ENCODE peak calls at places on chromosome 9, in six cellular contexts. J is lower lobe of right lung, T is AG10803, O is body of pancreas, M is choroid plexus epithelial cell, X is stomach. R is an unnamed sample.

GRCh38 chr9:35579130-35579529 is 25.9 kb upstream of the TESK1 start:
- DNase-seq in O (no peak), X (no peak), J (no peak), M (no peak), T (no peak), R (no peak)

GRCh38 chr9:85408494-85408893 is 333.3 kb downstream of the AGTPBP1 start:
- DNase-seq in J (no peak), O (no peak), M (no peak), T (no peak), X (no peak), R (no peak)

GRCh38 chr9:83511051-83511450 is 27.1 kb downstream of the FRMD3 start:
- DNase-seq in T (peak), O (no peak), X (no peak), M (peak), J (no peak), R (no peak)

GRCh38 chr9:35935755-35936509 is 22.0 kb downstream of the OR2S2 start:
- DNase-seq in T (peak), O (no peak), M (peak), X (no peak), J (no peak), R (no peak)

GRCh38 chr9:21454149-21454548 is 13.9 kb downstream of the IFNA1 start:
- DNase-seq in M (peak), T (peak), O (no peak), X (no peak), J (no peak), R (no peak)

GRCh38 chr9:3473402-3473801 is 52.4 kb downstream of the RFX3 start:
- DNase-seq in J (no peak), O (no peak), X (no peak), T (no peak), M (no peak), R (no peak)

GRCh38 chr9:15187589-15187988 is 119.4 kb downstream of the TTC39B start:
- DNase-seq in T (no peak), O (no peak), M (no peak), J (no peak), X (no peak), R (no peak)

GRCh38 chr9:70603020-70603411 is 188.6 kb upstream of the KLF9 start:
- DNase-seq in M (no peak), T (no peak), J (no peak), O (no peak), X (no peak), R (no peak)

GRCh38 chr9:121593066-121593465 is 58.4 kb upstream of the DAB2IP start:
- DNase-seq in T (peak), J (no peak), O (no peak), X (no peak), M (no peak), R (no peak)

GRCh38 chr9:120915854-120916495 is 10.6 kb downstream of the TRAF1 start:
- DNase-seq in T (no peak), X (no peak), O (no peak), J (no peak), M (no peak), R (no peak)

GRCh38 chr9:37405764-37406380 is 16.6 kb upstream of the GRHPR start:
- DNase-seq in J (no peak), O (no peak), M (no peak), T (peak), X (no peak), R (no peak)

GRCh38 chr9:18543406-18543965 is 69.5 kb downstream of the ADAMTSL1 start:
- DNase-seq in M (peak), T (peak), X (no peak), J (no peak), O (no peak), R (no peak)

GRCh38 chr9:100350188-100350587 is 2.6 kb downstream of the TEX10 start:
- DNase-seq in J (no peak), O (no peak), X (no peak), T (no peak), M (peak), R (no peak)

GRCh38 chr9:33132249-33132772 is 34.8 kb downstream of the B4GALT1 start:
- DNase-seq in O (no peak), J (no peak), T (peak), X (no peak), M (peak), R (no peak)

GRCh38 chr9:96022445-96023031 is 147.0 kb downstream of the ERCC6L2 start:
- DNase-seq in X (no peak), M (no peak), T (no peak), J (peak), O (no peak), R (no peak)

GRCh38 chr9:113985968-113986585 is 92.0 kb downstream of the AMBP start:
- DNase-seq in M (peak), T (no peak), J (no peak), O (no peak), X (no peak), R (no peak)

GRCh38 chr9:89052470-89053097 is 61.3 kb downstream of the S1PR3 start:
- DNase-seq in J (no peak), M (no peak), T (no peak), X (no peak), O (no peak), R (no peak)

GRCh38 chr9:31013371-31013770 is 1371.1 kb upstream of the ACO1 start:
- DNase-seq in J (no peak), X (no peak), M (no peak), T (no peak), O (no peak), R (no peak)

GRCh38 chr9:110769667-110770066 is 101.1 kb downstream of the MUSK start:
- DNase-seq in T (peak), M (peak), J (no peak), X (no peak), O (no peak), R (no peak)

GRCh38 chr9:81420024-81420423 is 269.3 kb downstream of the TLE1 start:
- DNase-seq in J (no peak), M (no peak), X (no peak), O (no peak), T (no peak), R (no peak)
- TF ChIP-seq CTCF in J (no peak), M (no peak), X (no peak), O (no peak), T (no peak), R (no peak)

GRCh38 chr9:79273311-79273710 is 298.5 kb upstream of the TLE4 start:
- DNase-seq in J (no peak), M (no peak), T (no peak), O (no peak), X (no peak), R (no peak)

GRCh38 chr9:79280691-79281090 is 291.1 kb upstream of the TLE4 start:
- DNase-seq in M (no peak), O (no peak), X (no peak), T (no peak), J (no peak), R (no peak)

GRCh38 chr9:79279356-79279755 is 292.4 kb upstream of the TLE4 start:
- DNase-seq in O (no peak), T (no peak), M (no peak), J (no peak), X (no peak), R (no peak)

DNA sequence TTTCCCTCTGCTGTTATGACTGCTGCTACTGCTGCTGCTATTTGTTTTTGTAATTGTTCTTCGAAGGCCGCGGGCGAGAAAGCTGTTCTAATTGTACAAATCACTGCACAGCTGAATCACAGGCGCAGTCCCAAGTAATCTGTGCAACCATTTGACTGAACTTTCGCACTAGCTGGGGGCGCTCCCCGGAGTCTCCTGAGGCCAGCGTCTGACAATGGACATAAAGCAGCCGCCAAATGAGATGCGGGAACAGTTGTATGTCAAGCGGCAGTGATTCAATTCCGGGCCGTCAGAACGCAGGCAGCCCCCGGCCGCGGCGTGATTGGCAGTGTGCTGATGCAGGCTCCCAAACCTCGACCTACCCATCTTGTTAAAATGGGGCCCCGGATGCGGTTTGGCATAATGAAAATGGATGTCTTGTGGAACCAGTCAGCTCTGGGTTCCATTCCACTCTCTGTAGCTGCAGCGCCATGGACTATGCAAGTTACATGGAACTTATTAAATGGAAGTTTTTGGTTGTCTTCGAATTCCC is 293.8 kb upstream of the TLE4 start:
- DNase-seq in T (no peak), J (no peak), X (no peak), O (no peak), M (no peak), R (no peak)
- TF ChIP-seq CTCF in T (no peak), J (no peak), X (no peak), O (no peak), M (no peak), R (no peak)

DNA sequence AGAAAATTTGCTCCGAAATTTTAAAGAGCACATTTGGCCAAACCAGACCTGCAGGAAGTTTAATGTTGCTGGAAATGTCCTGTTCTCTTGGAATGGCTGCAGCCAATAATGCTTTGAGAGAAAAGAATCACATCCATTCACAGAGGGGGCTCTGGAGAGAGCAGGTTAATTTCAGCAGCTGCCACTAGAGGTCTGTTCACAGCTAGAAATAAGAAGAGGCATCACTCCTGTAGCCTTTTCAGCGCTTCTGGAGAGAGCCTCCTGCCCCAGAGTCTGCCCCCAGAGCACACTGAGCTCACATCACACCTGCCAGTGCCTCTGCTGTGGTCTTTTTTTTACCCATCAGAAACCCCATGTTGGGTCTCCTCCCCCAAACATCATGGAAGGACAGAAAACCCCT is 124.8 kb upstream of the RAD23B start:
- DNase-seq in X (no peak), J (no peak), M (peak), O (no peak), T (peak), R (peak)
- TF ChIP-seq CTCF in X (no peak), J (no peak), M (peak), O (peak), T (peak), R (no peak)

GRCh38 chr9:133396952-133397351 is 20.8 kb downstream of the STKLD1 start:
- DNase-seq in X (no peak), M (peak), J (no peak), T (no peak), O (no peak), R (no peak)
- TF ChIP-seq CTCF in X (no peak), M (peak), J (peak), T (peak), O (no peak), R (no peak)

DNA sequence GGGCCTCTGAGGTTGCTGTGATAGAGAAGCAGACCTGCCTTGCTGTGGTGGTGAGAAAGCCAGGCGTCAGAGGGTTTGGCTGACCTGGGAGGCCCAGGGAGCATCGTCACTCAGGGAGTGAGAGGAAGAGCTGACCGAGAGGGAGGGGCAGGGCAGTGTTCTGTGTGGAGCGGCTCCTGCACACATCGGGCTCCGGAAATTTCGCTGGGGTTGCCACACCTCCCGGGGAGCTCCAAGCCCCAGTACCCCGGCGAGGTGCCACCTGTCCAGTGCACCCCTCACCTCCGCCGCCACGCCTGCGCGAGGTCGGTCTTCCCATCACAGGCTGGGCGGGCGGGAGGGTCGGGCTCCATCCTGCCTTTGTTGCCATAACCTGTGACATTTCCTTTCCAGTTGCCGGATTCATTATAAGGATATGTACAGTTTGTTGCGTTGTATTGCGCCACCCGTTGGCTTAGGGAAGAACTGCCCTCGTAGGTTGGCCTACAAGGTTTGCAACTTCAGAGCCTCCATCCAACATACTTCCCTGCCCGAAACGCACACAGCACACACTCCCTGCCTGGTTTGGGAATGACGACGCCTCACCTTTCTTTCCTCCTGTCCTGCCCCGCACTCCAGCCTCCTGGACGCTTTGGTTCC is 223.2 kb downstream of the CACNA1B start:
- DNase-seq in O (no peak), X (peak), J (peak), T (no peak), M (no peak), R (no peak)
- TF ChIP-seq CTCF in O (no peak), X (no peak), J (no peak), T (no peak), M (no peak), R (no peak)

DNA sequence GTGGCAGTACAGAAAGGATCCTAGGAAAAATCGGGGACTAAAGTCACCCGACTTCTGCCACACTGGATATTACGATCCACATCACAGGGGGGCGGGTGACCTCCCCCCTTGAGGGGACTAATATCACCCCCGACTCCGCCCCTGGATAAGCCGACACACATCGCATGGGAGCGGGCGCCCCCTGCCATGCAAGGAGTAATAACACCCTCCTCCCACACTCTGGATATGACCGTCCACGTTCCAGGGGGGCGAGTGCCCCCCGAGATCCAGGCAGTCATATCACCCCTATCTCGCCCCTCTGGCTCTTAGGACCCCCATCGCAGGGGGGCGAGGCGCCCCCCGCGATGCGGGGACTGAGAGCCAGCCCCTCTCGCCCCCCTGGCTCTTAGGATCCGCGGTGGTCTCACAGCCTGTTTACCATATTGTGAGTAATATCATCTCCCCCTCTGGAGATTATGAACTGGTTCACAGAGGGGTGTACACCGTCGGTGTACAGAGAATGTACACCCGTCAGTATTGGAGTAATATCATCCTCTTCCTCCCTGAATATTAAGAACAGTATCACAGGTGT is 423.0 kb downstream of the DIRAS2 start:
- DNase-seq in M (no peak), T (no peak), X (peak), J (peak), O (peak), R (peak)
- TF ChIP-seq CTCF in M (peak), T (peak), X (peak), J (peak), O (peak), R (peak)

R was measured in Calu3.